ENCODE peak calls at places on chromosome 18, in seven cellular contexts. R is bronchial epithelial cell, W is tibial artery, S is left lung, J is tibial nerve, G is stomach, D is neural progenitor cell. Q is an unnamed sample.
A peak's percentile ranks its signal among the peaks of the same experiment; 100 is the strongest.

GRCh38 chr18:79588636-79589481 is 90.7 kb upstream of the CTDP1 start:
- DNase-seq in W (peak; percentile 96), G (peak; percentile 60), S (peak; percentile 81), D (peak; percentile 80), J (peak; percentile 79), R (peak; percentile 52), Q (peak; percentile 91)

GRCh38 chr18:42039396-42039795 is 84.4 kb downstream of the PIK3C3 start:
- DNase-seq in R (no peak), D (no peak), S (no peak), J (no peak), G (no peak), W (no peak), Q (no peak)

GRCh38 chr18:42086288-42086687 is 131.3 kb downstream of the PIK3C3 start:
- DNase-seq in R (peak; percentile 14), S (no peak), W (no peak), J (no peak), G (no peak), D (no peak), Q (no peak)

GRCh38 chr18:58941426-58942099 is 76.9 kb downstream of the ZNF532 start:
- DNase-seq in W (no peak), G (no peak), D (no peak), S (no peak), R (no peak), J (no peak), Q (no peak)

GRCh38 chr18:74492259-74492658 is 3.9 kb upstream of the CNDP2 start:
- DNase-seq in J (no peak), W (no peak), S (no peak), R (no peak), G (no peak), D (no peak), Q (no peak)

GRCh38 chr18:49884465-49884864 is 71.1 kb upstream of the ACAA2 start:
- DNase-seq in J (no peak), G (no peak), D (no peak), R (no peak), W (no peak), S (no peak), Q (no peak)

GRCh38 chr18:75280427-75281280 is 70.1 kb downstream of the TSHZ1 start:
- DNase-seq in W (no peak), G (no peak), D (no peak), S (no peak), J (no peak), R (no peak), Q (no peak)

GRCh38 chr18:51009071-51009470 is 20.9 kb upstream of the SMAD4 start:
- DNase-seq in R (peak; percentile 77), S (peak; percentile 36), D (no peak), G (no peak), W (no peak), J (no peak), Q (no peak)

GRCh38 chr18:24315170-24315569 is 82.5 kb downstream of the OSBPL1A start:
- DNase-seq in R (no peak), W (no peak), D (no peak), G (no peak), S (no peak), J (no peak), Q (no peak)

GRCh38 chr18:76475450-76476203 is 19.4 kb downstream of the ZNF516 start:
- DNase-seq in G (no peak), D (no peak), W (no peak), S (no peak), J (no peak), R (no peak), Q (no peak)

GRCh38 chr18:11149441-11150270 is at the start of gene PIEZO2:
- DNase-seq in W (peak; percentile 38), S (peak; percentile 69), G (peak; percentile 29), J (peak; percentile 31), D (peak; percentile 92), R (no peak), Q (peak; percentile 57)

GRCh38 chr18:31774960-31775359 is 14.3 kb upstream of the SLC25A52 start:
- DNase-seq in D (peak; percentile 12), W (no peak), J (no peak), S (no peak), G (no peak), R (no peak), Q (no peak)

GRCh38 chr18:77479047-77479446 is 229.4 kb downstream of the GALR1 start:
- DNase-seq in D (no peak), S (no peak), W (no peak), G (no peak), R (no peak), J (no peak), Q (no peak)

GRCh38 chr18:77481541-77481940 is 231.9 kb downstream of the GALR1 start:
- DNase-seq in D (no peak), R (no peak), W (no peak), J (no peak), G (no peak), S (no peak), Q (no peak)

GRCh38 chr18:77482190-77482928 is 232.7 kb downstream of the GALR1 start:
- DNase-seq in W (no peak), R (no peak), D (peak; percentile 36), S (no peak), J (no peak), G (no peak), Q (no peak)

GRCh38 chr18:77478619-77479018 is 229.0 kb downstream of the GALR1 start:
- DNase-seq in R (no peak), D (no peak), S (no peak), J (peak; percentile 23), G (no peak), W (peak; percentile 67), Q (peak; percentile 63)
- TF ChIP-seq CTCF in R (no peak), D (peak; percentile 14), S (no peak), J (no peak), G (no peak), W (no peak), Q (peak; percentile 9)

DNA sequence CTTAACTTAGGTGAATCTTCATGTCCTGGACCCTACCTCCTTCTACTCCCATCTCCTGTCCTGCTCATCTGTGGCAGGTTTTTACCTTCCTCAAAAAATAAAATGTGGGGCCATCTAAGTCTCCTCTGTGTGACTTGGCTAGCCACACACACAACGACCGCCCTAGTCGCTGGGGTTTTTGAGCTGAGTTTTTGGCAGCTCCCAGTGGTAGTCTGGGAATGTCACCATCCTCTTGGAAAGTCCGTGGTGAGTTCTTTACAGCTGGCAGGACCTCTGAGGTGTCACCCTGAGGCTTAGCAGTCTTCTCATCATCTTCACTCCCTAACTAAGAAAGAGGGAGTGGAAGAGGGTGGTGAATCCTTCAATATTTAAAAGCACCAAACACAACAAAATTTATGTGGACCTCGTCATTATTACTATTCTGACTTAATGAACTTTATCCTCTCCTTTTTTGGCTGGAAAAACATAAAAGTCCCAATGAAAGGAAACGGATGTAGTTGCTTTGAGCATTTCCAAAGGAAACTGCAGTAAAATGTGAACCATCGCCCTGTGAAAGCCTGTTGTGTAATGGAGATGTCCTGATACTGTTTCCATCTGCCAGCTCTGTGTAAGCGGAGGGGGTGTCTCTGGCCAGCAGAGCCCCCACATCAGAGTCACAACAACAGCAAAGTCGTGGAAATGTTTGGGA is 78.6 kb downstream of the VAPA start:
- DNase-seq in D (no peak), J (no peak), S (no peak), G (no peak), W (no peak), R (no peak), Q (no peak)
- H3K36me3 ChIP-seq in D (no peaks in the 10 kb centered on the region), J (no peaks in the 10 kb centered on the region), S (no peaks in the 10 kb centered on the region), G (no peaks in the 10 kb centered on the region), W (no peaks in the 10 kb centered on the region), R (no peaks in the 10 kb centered on the region), Q (no peaks in the 10 kb centered on the region)

GRCh38 chr18:8324343-8325065 is 284.7 kb upstream of the RAB12 start:
- DNase-seq in J (no peak), S (no peak), W (no peak), R (no peak), G (no peak), D (no peak), Q (no peak)
- TF ChIP-seq CTCF in J (no peak), S (no peak), W (no peak), R (no peak), G (no peak), D (peak; percentile 20), Q (no peak)

DNA sequence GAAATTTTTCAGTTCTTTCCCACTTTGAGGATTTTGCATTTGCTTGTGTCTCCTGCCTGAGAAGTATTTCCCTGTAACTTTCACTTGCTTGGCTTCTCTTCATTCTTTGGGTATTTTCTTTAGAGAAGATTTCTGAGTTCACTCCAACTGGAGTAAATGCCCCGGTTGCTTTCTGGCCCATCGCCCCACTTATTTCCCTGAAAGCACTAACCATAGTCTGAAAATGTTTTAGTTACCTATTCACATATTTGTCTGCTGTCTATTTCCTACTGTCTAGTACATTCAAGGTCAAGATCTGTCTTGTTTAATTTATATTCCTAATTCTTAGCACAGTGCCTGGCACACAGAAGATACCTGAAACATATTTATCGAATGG is 134.4 kb upstream of the KLHL14 start:
- DNase-seq in S (no peak), G (no peak), R (no peak), D (no peak), J (no peak), W (no peak), Q (no peak)
- H3K36me3 ChIP-seq in S (no peaks in the 10 kb centered on the region), G (no peaks in the 10 kb centered on the region), R (no peaks in the 10 kb centered on the region), D (no peaks in the 10 kb centered on the region), J (no peaks in the 10 kb centered on the region), W (no peaks in the 10 kb centered on the region), Q (no peaks in the 10 kb centered on the region)